ENCODE peak calls at places on chromosomes 3 and 15, in four cellular contexts. One of them, this sample, is unnamed.

GRCh38 chr15:52714968-52715367 is 35.8 kb upstream of the ATOSA start:
- DNase-seq in PC-3: no peak
- DNase-seq in OCI-LY7: no peak
- DNase-seq in HCT116: no peak
- DNase-seq in this sample: no peak

GRCh38 chr3:108119398-108120109 is 28.7 kb upstream of the CD47 start:
- DNase-seq in PC-3: no peak
- DNase-seq in HCT116: no peak
- DNase-seq in OCI-LY7: no peak
- DNase-seq in this sample: no peak

GRCh38 chr15:52148409-52148808 is 35.8 kb upstream of the BCL2L10 start:
- DNase-seq in PC-3: no peak
- DNase-seq in OCI-LY7: no peak
- DNase-seq in HCT116: no peak
- DNase-seq in this sample: no peak

GRCh38 chr3:194971009-194971408 is 285.3 kb downstream of the FAM43A start:
- DNase-seq in HCT116: no peak
- DNase-seq in OCI-LY7: no peak
- DNase-seq in PC-3: no peak
- DNase-seq in this sample: no peak

GRCh38 chr3:41202834-41203345 is 3.6 kb downstream of the CTNNB1 start:
- DNase-seq in HCT116: no peak
- DNase-seq in PC-3: peak; percentile 70
- DNase-seq in OCI-LY7: peak; percentile 17
- DNase-seq in this sample: peak; percentile 53

GRCh38 chr3:188194327-188194726 is 40.4 kb downstream of the LPP start:
- DNase-seq in PC-3: peak; percentile 40
- DNase-seq in OCI-LY7: no peak
- DNase-seq in HCT116: no peak
- DNase-seq in this sample: no peak

GRCh38 chr15:65361708-65362459 is 15.9 kb downstream of the IGDCC3 start:
- DNase-seq in OCI-LY7: no peak
- DNase-seq in HCT116: no peak
- DNase-seq in PC-3: no peak
- DNase-seq in this sample: no peak

GRCh38 chr3:73542127-73542526 is 82.6 kb downstream of the PDZRN3 start:
- DNase-seq in OCI-LY7: no peak
- DNase-seq in HCT116: no peak
- DNase-seq in PC-3: no peak
- DNase-seq in this sample: no peak

GRCh38 chr15:100171411-100171810 is 170.4 kb downstream of the ADAMTS17 start:
- DNase-seq in PC-3: no peak
- DNase-seq in HCT116: no peak
- DNase-seq in OCI-LY7: no peak
- DNase-seq in this sample: no peak

GRCh38 chr3:43792904-43793303 is 102.2 kb downstream of the ABHD5 start:
- DNase-seq in HCT116: no peak
- DNase-seq in OCI-LY7: no peak
- DNase-seq in PC-3: peak; percentile 8
- DNase-seq in this sample: no peak

GRCh38 chr3:42699511-42699971 is 3.1 kb downstream of the HHATL start:
- DNase-seq in PC-3: no peak
- DNase-seq in OCI-LY7: no peak
- DNase-seq in HCT116: no peak
- DNase-seq in this sample: no peak

GRCh38 chr3:33060609-33061337 is 36.2 kb downstream of the GLB1 start:
- DNase-seq in OCI-LY7: peak; percentile 52
- DNase-seq in HCT116: no peak
- DNase-seq in PC-3: no peak
- DNase-seq in this sample: peak; percentile 62

GRCh38 chr3:111723293-111723963 is 128.3 kb upstream of the ZBED2 start:
- DNase-seq in OCI-LY7: no peak
- DNase-seq in PC-3: peak; percentile 90
- DNase-seq in HCT116: no peak
- DNase-seq in this sample: no peak

GRCh38 chr15:88535100-88535499 is 11.4 kb downstream of the DET1 start:
- DNase-seq in HCT116: no peak
- DNase-seq in PC-3: no peak
- DNase-seq in OCI-LY7: no peak
- DNase-seq in this sample: no peak

GRCh38 chr15:66839511-66840112 is 137.6 kb downstream of the SMAD6 start:
- DNase-seq in OCI-LY7: no peak
- DNase-seq in HCT116: no peak
- DNase-seq in PC-3: no peak
- DNase-seq in this sample: no peak
- H3K27ac ChIP-seq in OCI-LY7: no peak overlapping the region
- H3K27ac ChIP-seq in HCT116: no peak overlapping the region
- H3K27ac ChIP-seq in PC-3: no peak overlapping the region
- H3K27ac ChIP-seq in this sample: no peak overlapping the region

GRCh38 chr3:66299893-66300292 is 79.1 kb downstream of the SLC25A26 start:
- DNase-seq in HCT116: no peak
- DNase-seq in PC-3: no peak
- DNase-seq in OCI-LY7: no peak
- DNase-seq in this sample: no peak

GRCh38 chr3:66302288-66302687 is 81.5 kb downstream of the SLC25A26 start:
- DNase-seq in HCT116: no peak
- DNase-seq in OCI-LY7: peak; percentile 26
- DNase-seq in PC-3: no peak
- DNase-seq in this sample: no peak

GRCh38 chr3:66298591-66298990 is 77.8 kb downstream of the SLC25A26 start:
- DNase-seq in HCT116: no peak
- DNase-seq in OCI-LY7: peak; percentile 34
- DNase-seq in PC-3: no peak
- DNase-seq in this sample: no peak

GRCh38 chr3:66297260-66297863 is 76.6 kb downstream of the SLC25A26 start:
- DNase-seq in PC-3: no peak
- DNase-seq in OCI-LY7: no peak
- DNase-seq in HCT116: no peak
- DNase-seq in this sample: no peak

GRCh38 chr3:66297917-66298316 is 77.1 kb downstream of the SLC25A26 start:
- DNase-seq in OCI-LY7: no peak
- DNase-seq in PC-3: no peak
- DNase-seq in HCT116: no peak
- DNase-seq in this sample: no peak
- TF ChIP-seq EZH2phosphoT487 in OCI-LY7: no peak
- TF ChIP-seq EZH2phosphoT487 in PC-3: no peak
- TF ChIP-seq EZH2phosphoT487 in HCT116: no peak
- TF ChIP-seq EZH2phosphoT487 in this sample: no peak

DNA sequence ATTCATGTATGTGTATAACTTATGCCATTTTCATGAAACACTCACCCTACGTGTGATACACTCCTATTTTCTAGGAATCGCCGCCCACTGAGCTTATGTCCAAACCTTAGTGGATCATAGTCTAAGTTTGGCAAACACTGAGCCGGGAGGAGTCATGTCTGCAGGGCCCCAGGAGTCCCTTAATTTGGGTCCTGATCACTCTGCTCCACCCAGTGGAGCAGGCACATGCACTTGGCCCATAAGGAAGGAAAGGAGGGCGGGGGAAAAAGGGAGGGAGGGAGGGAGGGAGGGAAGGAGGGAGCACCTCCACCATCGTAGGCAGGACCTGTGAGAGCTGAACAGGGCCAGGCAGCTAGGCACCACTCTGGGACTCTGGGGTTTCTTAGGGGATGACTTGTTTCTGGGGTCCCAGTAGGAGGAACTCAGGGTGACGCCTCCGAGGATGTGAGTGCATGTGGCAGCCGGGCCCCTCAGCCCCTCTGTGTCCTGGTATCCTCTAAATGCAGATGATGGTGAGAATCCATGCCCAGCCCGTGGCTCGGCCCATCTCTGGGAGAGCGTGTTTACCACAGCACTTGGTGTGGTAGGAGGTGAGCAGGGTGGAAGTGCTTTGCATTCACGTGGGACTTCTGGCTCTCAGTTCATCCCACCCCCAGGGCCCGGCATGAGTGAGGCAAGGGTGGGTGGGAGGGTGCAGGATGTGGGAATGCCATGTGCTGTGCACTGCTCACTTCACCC is 109.4 kb downstream of the KLF13 start:
- DNase-seq in OCI-LY7: peak; percentile 38
- DNase-seq in HCT116: peak; percentile 15
- DNase-seq in PC-3: peak; percentile 8
- DNase-seq in this sample: no peak
- H3K4me3 ChIP-seq in OCI-LY7: peak overlapping the region; percentile 43
- H3K4me3 ChIP-seq in HCT116: no peak overlapping the region
- H3K4me3 ChIP-seq in PC-3: no peak overlapping the region
- H3K4me3 ChIP-seq in this sample: no peak overlapping the region

DNA sequence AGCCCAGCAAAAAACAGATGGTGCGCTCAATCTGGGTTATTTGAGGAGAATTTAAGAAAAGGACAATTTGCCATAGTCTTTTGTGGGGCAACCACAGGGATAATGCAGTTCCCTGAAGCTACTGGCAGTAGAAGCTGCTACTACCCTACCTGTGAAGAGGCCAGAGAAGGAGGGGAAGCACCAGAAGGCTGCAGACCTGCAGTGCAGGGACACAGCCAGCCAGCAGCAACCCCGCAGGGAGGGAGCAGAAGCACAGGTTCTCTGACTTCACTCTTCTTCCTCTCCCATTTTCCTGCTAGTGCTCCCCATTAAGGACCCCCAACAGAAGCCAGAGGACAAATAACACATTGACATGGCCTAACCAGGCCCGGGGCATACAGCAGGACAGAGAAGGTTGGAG is 30.3 kb downstream of the POPDC2 start:
- DNase-seq in PC-3: no peak
- DNase-seq in HCT116: no peak
- DNase-seq in OCI-LY7: no peak
- DNase-seq in this sample: no peak
- H3K27ac ChIP-seq in PC-3: no peak overlapping the region
- H3K27ac ChIP-seq in HCT116: no peak overlapping the region
- H3K27ac ChIP-seq in OCI-LY7: no peak overlapping the region
- H3K27ac ChIP-seq in this sample: peak overlapping the region; percentile 46

GRCh38 chr3:23668430-23668904 is 137.3 kb upstream of the UBE2E1 start:
- DNase-seq in PC-3: peak; percentile 97
- DNase-seq in OCI-LY7: no peak
- DNase-seq in HCT116: peak; percentile 95
- DNase-seq in this sample: peak; percentile 55

GRCh38 chr3:23666818-23667217 is 138.9 kb upstream of the UBE2E1 start:
- DNase-seq in OCI-LY7: no peak
- DNase-seq in HCT116: no peak
- DNase-seq in PC-3: peak; percentile 45
- DNase-seq in this sample: no peak

GRCh38 chr3:23671901-23672589 is 133.7 kb upstream of the UBE2E1 start:
- DNase-seq in HCT116: no peak
- DNase-seq in PC-3: peak; percentile 68
- DNase-seq in OCI-LY7: no peak
- DNase-seq in this sample: no peak

GRCh38 chr3:23667536-23668429 is 138.0 kb upstream of the UBE2E1 start:
- DNase-seq in PC-3: peak; percentile 91
- DNase-seq in OCI-LY7: no peak
- DNase-seq in HCT116: no peak
- DNase-seq in this sample: no peak

DNA sequence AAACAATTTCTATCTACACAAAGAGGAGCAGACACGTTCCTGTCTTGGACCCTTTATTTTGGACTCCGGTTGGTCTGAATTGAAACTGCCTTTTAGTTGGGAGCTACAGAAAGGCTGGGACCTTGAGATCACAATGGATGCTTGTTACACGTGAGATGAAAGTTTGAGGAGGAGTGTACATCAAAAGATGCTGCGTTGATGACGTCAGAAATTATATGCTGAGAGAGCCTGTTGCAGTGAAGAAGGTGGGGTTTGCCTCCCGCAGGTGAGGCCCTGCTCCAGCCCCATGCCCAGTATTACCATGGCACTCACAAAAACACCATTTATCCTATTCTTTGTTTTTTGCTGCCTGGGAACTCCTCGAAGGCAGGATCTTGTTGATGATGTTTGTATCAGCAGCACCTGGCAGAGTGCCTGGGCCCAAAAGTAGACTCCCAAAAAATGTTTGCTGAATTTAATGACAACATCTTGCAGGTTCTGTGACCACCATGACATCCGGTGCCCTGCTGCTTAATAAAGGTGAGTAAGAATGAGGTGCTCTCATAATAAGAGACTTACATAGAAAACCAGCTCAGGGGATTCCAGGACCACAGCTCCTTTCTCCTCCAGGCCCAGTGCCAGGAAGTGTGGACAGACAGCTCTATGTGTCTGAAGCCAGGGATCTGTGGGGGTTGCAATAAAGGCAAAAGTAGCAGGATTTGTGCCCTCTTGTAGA is 136.1 kb upstream of the UBE2E1 start:
- DNase-seq in PC-3: peak; percentile 96
- DNase-seq in OCI-LY7: no peak
- DNase-seq in HCT116: peak; percentile 56
- DNase-seq in this sample: no peak
- TF ChIP-seq EZH2phosphoT487 in PC-3: no peak
- TF ChIP-seq EZH2phosphoT487 in OCI-LY7: no peak
- TF ChIP-seq EZH2phosphoT487 in HCT116: no peak
- TF ChIP-seq EZH2phosphoT487 in this sample: no peak

DNA sequence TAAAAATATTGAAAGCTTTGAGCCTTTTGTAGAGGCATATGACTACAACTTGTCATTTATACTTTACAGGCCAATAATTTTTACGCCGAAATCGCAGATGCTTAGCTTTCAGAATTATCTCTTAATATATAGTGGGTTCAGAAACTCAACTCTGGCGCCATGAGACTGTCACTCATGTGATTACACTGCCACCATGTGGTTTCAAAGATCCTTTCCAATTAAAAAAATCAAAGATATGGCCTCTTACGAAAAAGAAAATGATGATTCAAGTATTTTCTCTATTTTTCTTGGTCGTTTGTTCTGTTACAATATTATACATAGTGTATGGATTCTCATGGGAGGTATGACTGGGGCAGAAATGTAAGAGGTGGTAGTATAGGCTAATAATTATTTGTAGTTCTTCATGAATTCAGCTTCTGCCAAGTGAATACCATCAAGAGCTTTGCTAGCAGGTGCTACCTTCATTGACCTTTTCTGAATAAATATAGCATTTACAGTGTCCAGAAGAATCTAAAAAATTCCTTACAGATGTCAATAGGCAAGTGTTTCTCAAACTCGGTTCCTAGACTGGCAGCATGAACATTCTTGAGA is 751.7 kb upstream of the GOLIM4 start:
- DNase-seq in OCI-LY7: peak; percentile 44
- DNase-seq in PC-3: peak; percentile 66
- DNase-seq in HCT116: no peak
- DNase-seq in this sample: peak; percentile 51
- H3K4me3 ChIP-seq in OCI-LY7: no peak overlapping the region
- H3K4me3 ChIP-seq in PC-3: no peak overlapping the region
- H3K4me3 ChIP-seq in HCT116: no peak overlapping the region
- H3K4me3 ChIP-seq in this sample: no peak overlapping the region